ENCODE peak calls at places on chromosomes 11 and 22, in nine cellular contexts. N, K, G, W, J, A, H, R and B are unnamed samples.

GRCh38 chr11:33444835-33445594 is 187.8 kb downstream of the HIPK3 start:
- DNase-seq in N (no peak), K (no peak), G (no peak), W (peak; percentile 10), J (no peak), A (peak; percentile 45), H (no peak), R (no peak), B (no peak)

GRCh38 chr11:5722622-5723021 is 13.6 kb upstream of the OR56B1 start:
- DNase-seq in N (no peak), K (no peak), G (no peak), W (no peak), J (no peak), A (no peak), H (no peak), R (no peak), B (no peak)

GRCh38 chr22:39319284-39320170 is at the start of gene RPL3:
- DNase-seq in N (peak; percentile 98), K (peak; percentile 97), G (peak; percentile 96), W (peak; percentile 99), J (peak; percentile 93), A (peak; percentile 100), H (peak; percentile 95), R (peak; percentile 97), B (peak; percentile 97)

GRCh38 chr11:119375629-119376196 is 5.8 kb downstream of the USP2 start:
- DNase-seq in N (peak; percentile 66), K (peak; percentile 96), G (no peak), W (peak; percentile 86), J (no peak), A (peak; percentile 83), H (no peak), R (peak; percentile 67), B (no peak)

GRCh38 chr22:47944941-47945340 is 1182.5 kb downstream of the TBC1D22A start:
- DNase-seq in N (no peak), K (no peak), G (no peak), W (no peak), J (no peak), A (no peak), H (no peak), R (no peak), B (no peak)

GRCh38 chr11:6667733-6668374 is 12.2 kb upstream of the DCHS1 start:
- DNase-seq in N (no peak), K (no peak), G (no peak), W (peak; percentile 24), J (no peak), A (peak; percentile 61), H (no peak), R (no peak), B (peak; percentile 8)

GRCh38 chr11:46347637-46348311 is 511 bp downstream of the DGKZ start:
- DNase-seq in N (no peak), K (peak; percentile 74), G (no peak), W (no peak), J (no peak), A (no peak), H (no peak), R (no peak), B (peak; percentile 21)

GRCh38 chr22:43722444-43722843 is 89.7 kb downstream of the EFCAB6 start:
- DNase-seq in N (no peak), K (no peak), G (no peak), W (no peak), J (no peak), A (no peak), H (no peak), R (no peak), B (no peak)

GRCh38 chr22:39496131-39496838 is 5.8 kb upstream of the MIEF1 start:
- DNase-seq in N (peak; percentile 44), K (peak; percentile 83), G (peak; percentile 56), W (peak; percentile 57), J (no peak), A (peak; percentile 79), H (peak; percentile 76), R (peak; percentile 85), B (peak; percentile 64)

GRCh38 chr22:40818192-40818746 is 877 bp downstream of the SLC25A17 start:
- DNase-seq in N (no peak), K (no peak), G (no peak), W (no peak), J (no peak), A (no peak), H (no peak), R (no peak), B (no peak)

GRCh38 chr11:77107950-77108349 is 5.3 kb downstream of the OMP start:
- DNase-seq in N (no peak), K (peak; percentile 78), G (no peak), W (peak; percentile 95), J (no peak), A (peak; percentile 93), H (no peak), R (peak; percentile 73), B (peak; percentile 91)

GRCh38 chr11:76614471-76615183 is 55.9 kb downstream of the LRRC32 start:
- DNase-seq in N (no peak), K (peak; percentile 94), G (no peak), W (no peak), J (no peak), A (peak; percentile 81), H (no peak), R (no peak), B (no peak)

GRCh38 chr11:118109231-118109630 is 22.5 kb upstream of the SMIM35 start:
- DNase-seq in N (no peak), K (no peak), G (no peak), W (peak; percentile 4), J (no peak), A (peak; percentile 11), H (no peak), R (peak; percentile 28), B (no peak)

GRCh38 chr22:44261861-44262595 is 50.7 kb downstream of the SHISAL1 start:
- DNase-seq in N (no peak), K (peak; percentile 49), G (no peak), W (no peak), J (no peak), A (peak; percentile 30), H (no peak), R (peak; percentile 54), B (no peak)

GRCh38 chr22:28260619-28261018 is 341.6 kb upstream of the PITPNB start:
- DNase-seq in N (no peak), K (no peak), G (no peak), W (no peak), J (no peak), A (no peak), H (no peak), R (no peak), B (no peak)

GRCh38 chr11:63903884-63904283 is 13.1 kb downstream of the RCOR2 start:
- DNase-seq in N (no peak), K (no peak), G (no peak), W (no peak), J (no peak), A (no peak), H (no peak), R (no peak), B (no peak)

GRCh38 chr11:63897459-63898156 is 19.4 kb downstream of the RCOR2 start:
- DNase-seq in N (no peak), K (no peak), G (no peak), W (no peak), J (no peak), A (no peak), H (no peak), R (no peak), B (no peak)

GRCh38 chr11:63904743-63905142 is 12.2 kb downstream of the RCOR2 start:
- DNase-seq in N (no peak), K (no peak), G (no peak), W (no peak), J (no peak), A (no peak), H (no peak), R (no peak), B (no peak)

GRCh38 chr11:63905179-63905578 is 11.8 kb downstream of the RCOR2 start:
- DNase-seq in N (no peak), K (peak; percentile 69), G (no peak), W (peak; percentile 19), J (no peak), A (no peak), H (no peak), R (no peak), B (no peak)

GRCh38 chr11:63901660-63902059 is 15.3 kb downstream of the RCOR2 start:
- DNase-seq in N (no peak), K (no peak), G (no peak), W (peak; percentile 30), J (no peak), A (peak; percentile 41), H (no peak), R (no peak), B (no peak)
- TF ChIP-seq CTCF in N (no peak), K (no peak), G (no peak), W (peak; percentile 31), J (no peak), A (peak; percentile 36), H (no peak), R (peak; percentile 11), B (peak; percentile 20)

GRCh38 chr11:66523611-66524010 is 13.2 kb downstream of the BBS1 start:
- DNase-seq in N (no peak), K (no peak), G (no peak), W (no peak), J (no peak), A (no peak), H (no peak), R (no peak), B (no peak)
- TF ChIP-seq CTCF in N (no peak), K (no peak), G (no peak), W (no peak), J (no peak), A (no peak), H (no peak), R (no peak), B (no peak)

DNA sequence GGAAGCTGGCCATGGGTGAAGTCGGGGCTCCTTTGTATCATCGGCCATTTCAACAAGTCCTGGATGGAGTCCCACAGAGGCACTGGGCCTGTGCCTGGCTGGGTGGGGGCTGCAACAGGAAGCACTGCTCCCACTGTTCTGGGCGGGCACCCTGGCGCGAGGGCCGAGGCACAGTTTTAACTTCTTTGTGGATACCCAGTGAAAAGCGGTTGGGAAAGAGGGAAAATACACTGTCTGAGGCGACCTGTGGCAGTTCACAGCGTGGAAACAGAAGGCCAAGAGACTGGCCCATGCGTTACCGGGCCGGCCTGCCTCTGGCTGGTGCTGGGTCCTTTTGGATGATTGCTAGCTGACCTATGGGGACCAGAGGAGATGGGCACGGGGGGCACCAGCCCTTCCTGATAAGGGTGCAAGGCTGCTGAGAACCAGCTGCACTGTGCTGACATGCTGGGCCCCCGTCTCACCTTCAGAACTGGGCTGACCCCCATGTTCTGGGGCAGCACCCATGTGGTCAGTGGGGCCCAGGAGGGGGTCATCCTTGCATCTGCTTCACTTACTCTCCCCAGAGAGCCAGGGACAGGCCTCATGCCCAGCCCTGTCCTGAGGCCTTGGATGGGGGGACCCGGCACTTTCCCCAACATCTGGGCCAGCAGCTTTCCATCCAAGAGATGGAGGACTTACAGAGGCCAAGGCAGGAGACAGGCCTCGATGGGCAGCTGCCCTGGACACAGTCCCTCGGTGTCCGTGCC is 4.2 kb downstream of the OVOL1 start:
- DNase-seq in N (no peak), K (no peak), G (no peak), W (no peak), J (no peak), A (no peak), H (no peak), R (no peak), B (no peak)
- TF ChIP-seq CTCF in N (no peak), K (no peak), G (no peak), W (no peak), J (no peak), A (no peak), H (no peak), R (no peak), B (no peak)

DNA sequence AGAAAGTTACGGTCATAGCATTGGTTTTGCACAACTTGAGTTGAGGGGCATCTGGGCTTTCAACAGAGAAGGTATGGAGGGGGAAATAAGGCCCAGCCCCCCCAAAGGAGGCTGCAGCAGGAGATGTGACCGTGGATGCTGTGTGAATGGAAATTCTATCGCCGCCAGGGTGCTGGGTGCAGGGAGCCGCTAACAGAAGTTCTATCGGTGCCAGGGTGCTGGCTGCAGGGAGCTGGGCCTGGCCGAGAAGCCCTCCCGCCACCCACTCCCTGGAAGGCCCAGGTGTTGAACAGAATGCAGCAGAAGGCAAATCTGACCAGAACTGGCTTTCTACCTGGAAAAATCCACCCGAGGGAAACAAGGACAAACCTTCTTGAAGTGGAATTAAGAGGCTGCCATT is 115.0 kb downstream of the SHANK2 start:
- DNase-seq in N (no peak), K (no peak), G (no peak), W (no peak), J (no peak), A (no peak), H (no peak), R (no peak), B (no peak)
- TF ChIP-seq CTCF in N (no peak), K (no peak), G (no peak), W (no peak), J (no peak), A (no peak), H (no peak), R (no peak), B (no peak)